ENCODE peak calls at places on chromosomes 13 and 19, in nine cellular contexts. P, Z, A, U, W, F, K, C and D are unnamed samples.

GRCh38 chr13:89925107-89925506 is 1422.4 kb upstream of the MIR17HG start:
- DNase-seq in P (no peak), Z (no peak), A (peak), U (peak), W (no peak), F (no peak), K (no peak), C (peak), D (peak)

GRCh38 chr13:43894438-43894837 is 14.7 kb downstream of the LACC1 start:
- DNase-seq in P (no peak), Z (no peak), A (no peak), U (no peak), W (no peak), F (no peak), K (no peak), C (no peak), D (no peak)

GRCh38 chr19:31312004-31312403 is 37.2 kb downstream of the TSHZ3 start:
- DNase-seq in P (no peak), Z (peak), A (no peak), U (peak), W (no peak), F (no peak), K (no peak), C (peak), D (peak)

GRCh38 chr13:98773053-98773452 is 20.6 kb upstream of the SLC15A1 start:
- DNase-seq in P (no peak), Z (no peak), A (no peak), U (no peak), W (no peak), F (no peak), K (no peak), C (no peak), D (no peak)

GRCh38 chr19:798415-799075 is 1.3 kb downstream of the PTBP1 start:
- DNase-seq in P (no peak), Z (no peak), A (peak), U (no peak), W (no peak), F (no peak), K (no peak), C (no peak), D (no peak)

GRCh38 chr19:24057144-24057543 is 29.8 kb upstream of the ZNF254 start:
- DNase-seq in P (no peak), Z (no peak), A (no peak), U (no peak), W (no peak), F (no peak), K (no peak), C (no peak), D (no peak)

GRCh38 chr19:13692096-13692495 is 72.2 kb upstream of the MRI1 start:
- DNase-seq in P (no peak), Z (no peak), A (peak), U (peak), W (peak), F (peak), K (no peak), C (peak), D (peak)

GRCh38 chr13:81916471-81916870 is 1575.5 kb upstream of the SPRY2 start:
- DNase-seq in P (no peak), Z (no peak), A (no peak), U (no peak), W (no peak), F (no peak), K (no peak), C (no peak), D (no peak)

GRCh38 chr19:1925544-1925943 is 15.4 kb upstream of the CSNK1G2 start:
- DNase-seq in P (no peak), Z (no peak), A (no peak), U (no peak), W (no peak), F (no peak), K (no peak), C (no peak), D (no peak)

GRCh38 chr19:12997225-12997966 is 2.1 kb downstream of the NFIX start:
- DNase-seq in P (no peak), Z (no peak), A (no peak), U (no peak), W (no peak), F (no peak), K (no peak), C (no peak), D (no peak)

GRCh38 chr19:57302020-57302465 is 18.2 kb upstream of the ZNF543 start:
- DNase-seq in P (no peak), Z (no peak), A (no peak), U (peak), W (no peak), F (no peak), K (peak), C (peak), D (peak)

GRCh38 chr13:111914241-111915103 is 152.5 kb upstream of the SOX1 start:
- DNase-seq in P (no peak), Z (no peak), A (no peak), U (no peak), W (no peak), F (no peak), K (no peak), C (no peak), D (no peak)

GRCh38 chr13:45575146-45575829 is 40.3 kb downstream of the ERICH6B start:
- DNase-seq in P (no peak), Z (no peak), A (no peak), U (no peak), W (no peak), F (no peak), K (no peak), C (no peak), D (peak)

GRCh38 chr13:32905063-32905863 is 111.0 kb upstream of the KL start:
- DNase-seq in P (no peak), Z (peak), A (no peak), U (no peak), W (no peak), F (no peak), K (no peak), C (peak), D (peak)

GRCh38 chr19:2612619-2613249 is 89.8 kb downstream of the GNG7 start:
- DNase-seq in P (no peak), Z (no peak), A (no peak), U (no peak), W (no peak), F (no peak), K (no peak), C (no peak), D (no peak)

GRCh38 chr13:52925221-52925620 is 76.8 kb upstream of the PCDH8 start:
- DNase-seq in P (no peak), Z (no peak), A (peak), U (no peak), W (no peak), F (no peak), K (peak), C (no peak), D (no peak)

GRCh38 chr19:46717716-46718143 is 816 bp upstream of the PRKD2 start:
- DNase-seq in P (no peak), Z (peak), A (no peak), U (no peak), W (no peak), F (no peak), K (no peak), C (no peak), D (peak)

GRCh38 chr19:39277598-39277997 is 9.4 kb downstream of the IFNL2 start:
- DNase-seq in P (no peak), Z (no peak), A (no peak), U (peak), W (no peak), F (no peak), K (no peak), C (no peak), D (peak)

GRCh38 chr13:65499251-65499650 is 1730.9 kb downstream of the PCDH9 start:
- DNase-seq in P (no peak), Z (no peak), A (no peak), U (no peak), W (no peak), F (no peak), K (no peak), C (no peak), D (no peak)

GRCh38 chr19:18500820-18501219 is 21.1 kb downstream of the ELL start:
- DNase-seq in P (no peak), Z (no peak), A (no peak), U (no peak), W (no peak), F (peak), K (no peak), C (no peak), D (no peak)

GRCh38 chr19:6042776-6043726 is 65.1 kb upstream of the RANBP3 start:
- DNase-seq in P (no peak), Z (no peak), A (no peak), U (no peak), W (no peak), F (no peak), K (no peak), C (no peak), D (no peak)

GRCh38 chr13:105502193-105502592 is 1033.3 kb downstream of the EFNB2 start:
- DNase-seq in P (no peak), Z (no peak), A (peak), U (no peak), W (no peak), F (no peak), K (no peak), C (no peak), D (no peak)

GRCh38 chr19:8212212-8212611 is 3.0 kb downstream of the CERS4 start:
- DNase-seq in P (no peak), Z (no peak), A (no peak), U (no peak), W (no peak), F (no peak), K (no peak), C (no peak), D (no peak)

GRCh38 chr19:58396691-58397532 is 1.5 kb downstream of the RNF225 start:
- DNase-seq in P (no peak), Z (no peak), A (no peak), U (no peak), W (no peak), F (no peak), K (no peak), C (no peak), D (no peak)

GRCh38 chr13:26017196-26017921 is 34.5 kb downstream of the SHISA2 start:
- DNase-seq in P (no peak), Z (no peak), A (no peak), U (no peak), W (peak), F (no peak), K (no peak), C (no peak), D (no peak)

GRCh38 chr19:10587839-10588150 is 683 bp upstream of the AP1M2 start:
- DNase-seq in P (no peak), Z (no peak), A (no peak), U (no peak), W (no peak), F (no peak), K (no peak), C (no peak), D (no peak)

GRCh38 chr19:50875795-50876422 is 2.7 kb downstream of the KLK2 start:
- DNase-seq in P (no peak), Z (no peak), A (no peak), U (no peak), W (no peak), F (no peak), K (no peak), C (no peak), D (no peak)

GRCh38 chr13:36801035-36801434 is 18.0 kb upstream of the RFXAP start:
- DNase-seq in P (no peak), Z (no peak), A (peak), U (no peak), W (no peak), F (no peak), K (no peak), C (no peak), D (no peak)

GRCh38 chr19:49605605-49606004 is 14.6 kb downstream of the PRR12 start:
- DNase-seq in P (no peak), Z (no peak), A (no peak), U (no peak), W (no peak), F (no peak), K (no peak), C (no peak), D (no peak)